ENCODE peak calls at places on chromosomes 6 and 20, in ten cellular contexts. D is MM.1S; Q is memory B cell; F is SHP77; C is activated CD8-positive, alpha-beta T cell treated with anti-CD3 and anti-CD28 coated beads, Interleukin-2, amount 10 ng/mL, durations not matched to agents 7 days and 5 days; E is AG09319; H is erythroblast; V is mammary epithelial cell; K is astrocyte of the spinal cord; U is neuronal stem cell. N is an unnamed sample.

GRCh38 chr6:138912308-138912707 is 75.7 kb downstream of the REPS1 start:
- DNase-seq in D (no peak), Q (no peak), F (no peak), C (no peak), E (no peak), H (no peak), V (no peak), K (no peak), U (no peak), N (no peak)

GRCh38 chr6:122007366-122007765 is 392.1 kb upstream of the HSF2 start:
- DNase-seq in D (no peak), Q (no peak), F (no peak), C (no peak), E (no peak), H (no peak), V (no peak), K (peak; percentile 87), U (no peak), N (no peak)

GRCh38 chr6:21595265-21595950 is 1.9 kb downstream of the SOX4 start:
- DNase-seq in D (peak; percentile 39), Q (peak; percentile 31), F (no peak), C (peak; percentile 23), E (no peak), H (peak; percentile 47), V (peak; percentile 46), K (peak; percentile 35), U (no peak), N (no peak)

GRCh38 chr6:112183271-112183671 is 71.1 kb downstream of the LAMA4 start:
- DNase-seq in D (no peak), Q (no peak), F (no peak), C (no peak), E (no peak), H (no peak), V (no peak), K (peak; percentile 79), U (no peak), N (no peak)

GRCh38 chr6:168128631-168129291 is 49.7 kb upstream of the FRMD1 start:
- DNase-seq in D (no peak), Q (no peak), F (no peak), C (no peak), E (no peak), H (no peak), V (no peak), K (no peak), U (no peak), N (no peak)

GRCh38 chr6:163490826-163491577 is 76.5 kb downstream of the QKI start:
- DNase-seq in D (no peak), Q (no peak), F (peak; percentile 0), C (peak; percentile 26), E (no peak), H (no peak), V (peak; percentile 9), K (peak; percentile 68), U (no peak), N (no peak)

GRCh38 chr6:164455835-164456234 is 853.6 kb downstream of the C6orf118 start:
- DNase-seq in D (no peak), Q (no peak), F (peak; percentile 4), C (no peak), E (no peak), H (no peak), V (no peak), K (no peak), U (no peak), N (no peak)

GRCh38 chr6:132359891-132360290 is 41.4 kb downstream of the MOXD1 start:
- DNase-seq in D (no peak), Q (no peak), F (no peak), C (no peak), E (no peak), H (no peak), V (no peak), K (no peak), U (no peak), N (no peak)

GRCh38 chr6:75492769-75493168 is 831 bp downstream of the FILIP1 start:
- DNase-seq in D (peak; percentile 21), Q (no peak), F (no peak), C (no peak), E (no peak), H (no peak), V (no peak), K (no peak), U (no peak), N (no peak)

GRCh38 chr20:26276811-26277210 is 580.2 kb upstream of the ZNF337 start:
- DNase-seq in D (no peak), Q (no peak), F (no peak), C (no peak), E (no peak), H (no peak), V (peak; percentile 0), K (peak; percentile 1), U (no peak), N (no peak)

GRCh38 chr6:84460491-84460890 is 233.0 kb upstream of the CEP162 start:
- DNase-seq in D (no peak), Q (no peak), F (no peak), C (no peak), E (no peak), H (no peak), V (no peak), K (peak; percentile 51), U (no peak), N (no peak)

GRCh38 chr20:965956-966355 is 36.2 kb downstream of the RSPO4 start:
- DNase-seq in D (no peak), Q (no peak), F (no peak), C (no peak), E (no peak), H (no peak), V (peak; percentile 13), K (no peak), U (no peak), N (no peak)

GRCh38 chr6:4281341-4282293 is 146.2 kb upstream of the ECI2 start:
- DNase-seq in D (peak; percentile 76), Q (peak; percentile 72), F (peak; percentile 77), C (peak; percentile 22), E (no peak), H (peak; percentile 21), V (peak; percentile 95), K (peak; percentile 63), U (peak; percentile 11), N (no peak)

GRCh38 chr6:79684821-79685220 is 53.7 kb downstream of the SH3BGRL2 start:
- DNase-seq in D (no peak), Q (no peak), F (no peak), C (no peak), E (peak; percentile 14), H (no peak), V (no peak), K (no peak), U (no peak), N (no peak)

GRCh38 chr20:46025376-46025783 is 3.6 kb upstream of the SLC12A5 start:
- DNase-seq in D (no peak), Q (no peak), F (no peak), C (no peak), E (no peak), H (no peak), V (no peak), K (no peak), U (no peak), N (no peak)

GRCh38 chr20:11124849-11125505 is 451.2 kb upstream of the JAG1 start:
- DNase-seq in D (no peak), Q (no peak), F (no peak), C (no peak), E (no peak), H (no peak), V (no peak), K (no peak), U (no peak), N (no peak)

GRCh38 chr6:168778201-168778600 is 337.2 kb downstream of the SMOC2 start:
- DNase-seq in D (no peak), Q (no peak), F (no peak), C (no peak), E (no peak), H (no peak), V (no peak), K (no peak), U (no peak), N (no peak)

GRCh38 chr6:7974932-7975763 is 64.6 kb upstream of the TXNDC5 start:
- DNase-seq in D (no peak), Q (no peak), F (peak; percentile 30), C (no peak), E (no peak), H (peak; percentile 92), V (peak; percentile 75), K (peak; percentile 89), U (no peak), N (peak; percentile 94)

GRCh38 chr6:134347916-134348805 is 30.2 kb upstream of the SGK1 start:
- DNase-seq in D (no peak), Q (no peak), F (no peak), C (no peak), E (no peak), H (no peak), V (peak; percentile 56), K (peak; percentile 99), U (no peak), N (no peak)

GRCh38 chr20:19138758-19139157 is 73.7 kb upstream of the SLC24A3 start:
- DNase-seq in D (no peak), Q (no peak), F (no peak), C (no peak), E (no peak), H (no peak), V (no peak), K (no peak), U (no peak), N (no peak)

GRCh38 chr20:44773070-44773829 is 27.6 kb downstream of the KCNK15 start:
- DNase-seq in D (no peak), Q (no peak), F (no peak), C (no peak), E (no peak), H (no peak), V (no peak), K (no peak), U (no peak), N (no peak)

GRCh38 chr6:140440223-140440810 is 1065.9 kb upstream of the CITED2 start:
- DNase-seq in D (no peak), Q (no peak), F (no peak), C (no peak), E (no peak), H (no peak), V (no peak), K (no peak), U (no peak), N (no peak)